ENCODE peak calls at places on chromosomes 5 and 9, in five cellular contexts. B, Q, O, U and R are unnamed samples.

GRCh38 chr9:14211564-14211963 is 102.4 kb downstream of the NFIB start:
- DNase-seq in B (no peak), Q (no peak), O (no peak), U (no peak), R (no peak)

GRCh38 chr9:69122086-69122390 is 52.0 kb upstream of the TJP2 start:
- DNase-seq in B (peak), Q (peak), O (peak), U (peak), R (no peak)

GRCh38 chr9:122498883-122499288 is 11.7 kb upstream of the OR1J2 start:
- DNase-seq in B (peak), Q (peak), O (peak), U (peak), R (no peak)

GRCh38 chr9:99925542-99925941 is 19.1 kb downstream of the STX17 start:
- DNase-seq in B (peak), Q (no peak), O (no peak), U (no peak), R (no peak)

GRCh38 chr5:65412842-65413241 is 68.9 kb downstream of the ADAMTS6 start:
- DNase-seq in B (no peak), Q (no peak), O (no peak), U (no peak), R (no peak)

GRCh38 chr5:178827636-178828035 is 32.1 kb upstream of the ZNF354B start:
- DNase-seq in B (no peak), Q (no peak), O (no peak), U (no peak), R (no peak)

GRCh38 chr9:123225374-123225813 is 43.0 kb downstream of the STRBP start:
- DNase-seq in B (peak), Q (peak), O (peak), U (peak), R (peak)

GRCh38 chr9:14910178-14910805 is at the start of gene FREM1:
- DNase-seq in B (peak), Q (peak), O (peak), U (no peak), R (peak)

GRCh38 chr5:140883927-140884697 is 2.2 kb downstream of the PCDHA13 start:
- DNase-seq in B (no peak), Q (no peak), O (peak), U (no peak), R (no peak)

GRCh38 chr5:160296496-160296895 is 15.9 kb downstream of the CCNJL start:
- DNase-seq in B (no peak), Q (no peak), O (no peak), U (no peak), R (no peak)

GRCh38 chr5:23740029-23740428 is 232.6 kb downstream of the PRDM9 start:
- DNase-seq in B (no peak), Q (no peak), O (no peak), U (no peak), R (no peak)

GRCh38 chr9:15915711-15916110 is 362.9 kb downstream of the CCDC171 start:
- DNase-seq in B (peak), Q (peak), O (no peak), U (no peak), R (no peak)

GRCh38 chr5:132459983-132460834 is 30.4 kb downstream of the IRF1 start:
- DNase-seq in B (peak), Q (peak), O (no peak), U (no peak), R (no peak)

GRCh38 chr9:89605181-89606048 is 603 bp downstream of the GADD45G start:
- DNase-seq in B (peak), Q (peak), O (peak), U (peak), R (peak)
- H2BK120ac ChIP-seq in B (no peak), Q (peak), O (no peak), U (peak), R (no peak)

GRCh38 chr9:12785251-12785880 is 10.5 kb downstream of the LURAP1L start:
- DNase-seq in B (no peak), Q (peak), O (no peak), U (peak), R (no peak)

GRCh38 chr9:12781334-12781733 is 6.5 kb downstream of the LURAP1L start:
- DNase-seq in B (no peak), Q (no peak), O (no peak), U (no peak), R (no peak)

GRCh38 chr9:12784461-12785250 is 9.8 kb downstream of the LURAP1L start:
- DNase-seq in B (peak), Q (peak), O (no peak), U (peak), R (no peak)

GRCh38 chr9:12785941-12786340 is 11.1 kb downstream of the LURAP1L start:
- DNase-seq in B (no peak), Q (no peak), O (no peak), U (no peak), R (no peak)

DNA sequence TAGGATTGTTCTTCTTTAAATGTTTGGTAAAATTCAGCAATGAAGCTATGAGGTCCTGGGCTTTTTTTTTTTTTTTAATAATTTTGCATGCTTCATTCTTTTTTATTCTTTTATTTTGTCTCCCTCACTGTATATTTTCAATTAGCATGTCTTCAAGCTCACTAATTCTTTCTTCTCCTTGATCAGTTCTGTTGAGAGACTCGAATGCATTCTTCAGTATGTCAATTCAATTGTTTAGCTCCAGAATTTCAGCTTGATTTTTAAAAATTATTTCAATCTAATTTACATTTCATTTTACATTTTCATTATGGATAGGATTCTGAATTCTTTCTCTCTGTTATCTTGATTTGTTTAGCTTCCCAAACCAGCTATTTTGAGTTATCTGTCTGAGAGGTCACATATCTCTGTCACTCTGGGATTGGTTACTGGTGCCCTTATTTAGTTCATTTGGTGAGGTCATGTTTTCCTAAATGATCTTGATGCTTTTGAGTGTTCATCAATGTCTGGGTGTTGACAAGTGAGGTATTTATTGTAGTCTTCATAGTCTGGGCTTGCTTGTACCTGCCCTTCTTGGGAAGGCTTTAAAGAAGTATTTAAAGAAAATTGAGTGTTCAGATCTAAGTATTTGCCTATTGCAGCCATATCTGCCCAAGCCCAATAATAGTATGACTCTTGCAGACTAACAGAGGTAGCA is 9.1 kb downstream of the LURAP1L start:
- DNase-seq in B (no peak), Q (no peak), O (no peak), U (no peak), R (no peak)
- H2BK120ac ChIP-seq in B (no peak), Q (no peak), O (no peak), U (peak), R (no peak)

DNA sequence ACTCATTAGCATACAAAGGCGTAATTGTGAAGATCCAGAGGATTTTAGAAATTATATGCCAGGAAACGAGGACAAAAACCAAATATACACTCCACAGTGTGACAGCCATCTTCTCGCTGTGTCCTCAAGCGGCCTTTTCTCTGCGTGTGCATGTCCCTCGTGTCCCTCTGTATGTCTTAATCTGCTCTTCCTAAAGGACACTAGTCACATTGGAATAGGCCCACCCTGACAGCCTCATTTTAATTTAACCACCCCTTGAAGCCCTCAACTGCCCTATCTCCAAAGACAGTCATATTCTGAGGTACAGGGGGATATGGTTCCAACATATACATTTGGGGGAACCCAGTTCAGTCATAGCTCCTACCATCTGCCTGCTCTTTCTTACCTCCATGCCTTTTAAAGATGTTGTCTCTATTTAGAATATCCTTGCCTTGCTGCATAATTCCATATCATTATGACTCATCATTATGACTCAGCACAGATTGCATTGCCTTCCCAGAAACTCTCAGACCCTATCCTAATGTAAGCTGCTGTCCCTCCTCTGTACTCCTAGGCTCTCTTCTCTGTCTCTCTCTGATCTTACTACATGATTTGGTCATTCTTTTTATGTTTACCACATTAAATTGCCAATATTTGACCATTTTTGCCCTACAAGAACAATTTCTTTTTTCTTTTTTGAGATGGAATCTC is 210.9 kb downstream of the AOPEP start:
- DNase-seq in B (peak), Q (peak), O (no peak), U (peak), R (no peak)
- H2BK120ac ChIP-seq in B (no peak), Q (no peak), O (no peak), U (peak), R (no peak)

GRCh38 chr5:151447174-151448037 is at the start of gene SLC36A1:
- DNase-seq in B (peak), Q (peak), O (peak), U (peak), R (peak)
- H2BK120ac ChIP-seq in B (no peak), Q (no peak), O (no peak), U (peak), R (no peak)

DNA sequence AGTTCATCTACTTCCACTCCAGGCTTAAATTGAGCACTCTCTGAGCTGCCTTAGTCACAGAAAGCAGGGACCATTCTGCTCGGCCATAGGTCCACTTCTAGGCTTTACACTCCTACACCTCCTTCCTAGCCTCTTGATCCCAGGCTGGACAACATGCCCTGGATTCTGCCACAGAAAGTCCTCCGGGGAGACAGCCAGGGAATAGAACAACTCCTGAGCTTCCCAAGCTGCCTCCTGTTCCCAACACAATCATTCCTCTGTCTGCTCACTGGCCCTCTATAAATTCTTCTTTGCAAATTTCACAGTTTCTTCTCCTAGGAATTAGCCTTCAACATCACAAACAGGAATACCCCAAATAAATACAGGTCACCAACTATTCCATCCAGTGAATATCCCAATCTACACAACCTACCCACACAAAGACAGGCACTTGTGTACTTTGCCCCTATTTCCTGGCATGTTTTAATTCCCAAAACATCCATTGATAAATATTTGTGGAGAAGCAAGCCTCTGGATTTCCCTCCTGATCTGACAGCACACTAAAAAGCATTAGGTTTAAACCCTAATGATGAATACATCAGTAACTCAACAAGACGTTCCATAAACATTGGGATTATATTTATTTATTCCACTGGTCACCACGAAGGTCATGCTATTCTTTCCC is 125.5 kb downstream of the ENC1 start:
- DNase-seq in B (no peak), Q (no peak), O (no peak), U (no peak), R (no peak)
- H2BK120ac ChIP-seq in B (peak), Q (no peak), O (no peak), U (no peak), R (no peak)

GRCh38 chr9:92146610-92147009 is 31.4 kb upstream of the SPTLC1 start:
- DNase-seq in B (no peak), Q (peak), O (no peak), U (peak), R (no peak)
- H2BK120ac ChIP-seq in B (no peak), Q (peak), O (no peak), U (peak), R (peak)

DNA sequence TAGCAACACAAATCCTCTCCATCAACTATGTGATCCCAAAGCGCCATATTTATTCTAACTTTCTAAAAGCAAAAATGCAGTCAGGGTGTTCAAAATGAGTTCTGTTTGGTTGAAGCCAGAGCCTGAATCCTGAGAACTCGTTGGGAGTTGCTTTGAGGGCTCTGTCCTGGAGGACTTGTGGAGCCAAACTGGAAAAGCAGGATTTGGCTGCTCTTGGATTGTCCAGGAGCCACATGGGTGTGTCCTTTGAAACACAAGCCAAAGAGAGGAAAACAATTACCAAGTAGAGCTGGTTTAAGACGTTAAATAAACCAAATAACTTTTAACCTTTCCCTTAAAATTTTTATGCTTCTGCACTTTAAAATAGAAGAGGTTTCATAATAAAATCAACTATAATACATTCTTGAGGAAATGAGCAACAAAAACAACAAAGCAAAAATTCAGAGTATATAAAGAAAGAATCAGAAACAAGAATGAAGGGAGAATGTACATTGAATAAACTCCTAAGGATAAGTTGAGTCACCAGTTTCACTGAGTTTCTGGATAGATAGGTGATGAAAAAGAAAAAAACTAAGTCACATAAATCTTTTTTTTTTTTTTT is 13.5 kb downstream of the C5orf46 start:
- DNase-seq in B (peak), Q (no peak), O (peak), U (peak), R (no peak)
- H2BK120ac ChIP-seq in B (no peak), Q (no peak), O (no peak), U (no peak), R (no peak)

DNA sequence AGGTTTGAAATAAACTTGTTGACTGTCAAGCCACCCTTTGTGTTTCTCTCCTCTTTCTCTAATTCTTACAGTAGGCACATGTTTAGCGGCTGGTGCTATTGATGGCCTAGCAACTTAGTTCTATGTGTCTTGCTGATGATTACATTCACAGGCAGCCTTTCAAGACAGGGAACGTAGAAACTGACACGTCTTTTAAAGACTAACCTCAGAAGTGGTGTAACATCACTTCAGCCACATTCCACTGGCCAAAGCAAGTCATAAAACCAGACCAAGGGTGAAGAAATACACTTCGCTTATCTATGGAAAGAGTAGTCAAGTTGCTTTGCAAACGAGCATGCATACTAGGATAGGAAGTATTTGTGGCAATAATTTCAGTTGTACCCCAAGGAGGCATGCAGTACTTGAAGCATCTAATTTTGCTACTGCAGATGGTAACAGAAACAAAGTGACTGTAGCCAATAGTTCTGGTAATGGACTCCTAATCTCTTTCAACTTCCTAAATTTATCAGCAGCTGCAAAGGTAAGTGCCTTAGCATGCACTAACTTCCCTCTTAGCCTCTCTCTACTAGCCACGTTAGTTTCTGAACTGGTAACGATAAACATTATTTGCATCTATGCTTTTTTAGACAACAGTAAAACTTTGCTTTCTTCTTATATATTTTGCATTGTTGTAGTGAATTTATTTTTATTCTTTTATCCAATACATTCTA is 6.4 kb upstream of the CKS2 start:
- DNase-seq in B (no peak), Q (peak), O (no peak), U (no peak), R (no peak)
- H2BK120ac ChIP-seq in B (no peak), Q (no peak), O (no peak), U (no peak), R (no peak)

GRCh38 chr5:126594676-126595485 is at the start of gene ALDH7A1:
- DNase-seq in B (peak), Q (peak), O (peak), U (no peak), R (peak)
- H2BK120ac ChIP-seq in B (no peak), Q (peak), O (peak), U (peak), R (no peak)

GRCh38 chr9:77587851-77588250 is 60.3 kb downstream of the GNA14 start:
- DNase-seq in B (peak), Q (no peak), O (no peak), U (no peak), R (no peak)
- H2BK120ac ChIP-seq in B (peak), Q (peak), O (no peak), U (no peak), R (no peak)